ENCODE peak calls at places on chromosome 6, in eight cellular contexts. T is K562, H is tibial nerve, P is GM12892, R is transverse colon, W is breast epithelium, A is endothelial cell of umbilical vein, N is adrenal gland. Y is an unnamed sample.

GRCh38 chr6:16398587-16398986 is 160.2 kb downstream of the GMPR start:
- DNase-seq in N (no peak), H (no peak), A (peak; percentile 69), R (no peak), P (no peak), W (no peak), T (no peak), Y (no peak)

GRCh38 chr6:144064831-144065668 is 30.3 kb downstream of the SF3B5 start:
- DNase-seq in P (no peak), R (peak; percentile 70), A (peak; percentile 11), H (no peak), N (no peak), T (no peak), W (no peak), Y (no peak)

GRCh38 chr6:45920819-45921511 is 94.7 kb downstream of the CLIC5 start:
- DNase-seq in T (no peak), A (no peak), H (no peak), P (no peak), R (no peak), N (no peak), W (no peak), Y (no peak)

GRCh38 chr6:1240766-1241165 is 71.1 kb upstream of the FOXQ1 start:
- DNase-seq in P (no peak), T (no peak), R (no peak), W (no peak), A (no peak), N (no peak), H (no peak), Y (no peak)

GRCh38 chr6:73798592-73798991 is 102.6 kb downstream of the CD109 start:
- DNase-seq in H (peak; percentile 19), N (no peak), T (no peak), R (peak; percentile 14), W (peak; percentile 21), P (no peak), A (peak; percentile 43), Y (no peak)

GRCh38 chr6:112149719-112150263 is 62.4 kb downstream of the FAM229B start:
- DNase-seq in N (no peak), A (no peak), R (no peak), H (no peak), P (no peak), T (no peak), W (no peak), Y (no peak)

GRCh38 chr6:43733471-43734293 is 36.3 kb upstream of the VEGFA start:
- DNase-seq in A (no peak), H (no peak), P (no peak), N (no peak), T (no peak), R (no peak), W (no peak), Y (no peak)

GRCh38 chr6:134063121-134063965 is 10.9 kb upstream of the SLC2A12 start:
- DNase-seq in W (no peak), A (no peak), T (peak; percentile 56), H (no peak), N (no peak), P (no peak), R (no peak), Y (no peak)

GRCh38 chr6:147131728-147132127 is 72.5 kb upstream of the STXBP5 start:
- DNase-seq in W (no peak), R (no peak), P (no peak), N (no peak), H (no peak), A (no peak), T (peak; percentile 30), Y (no peak)

GRCh38 chr6:122947355-122947754 is 48.7 kb upstream of the CLVS2 start:
- DNase-seq in N (no peak), T (no peak), W (no peak), A (peak; percentile 2), R (no peak), P (no peak), H (no peak), Y (no peak)

GRCh38 chr6:63816979-63817436 is 181.4 kb downstream of the PHF3 start:
- DNase-seq in W (no peak), N (no peak), T (no peak), R (no peak), A (no peak), H (no peak), P (no peak), Y (no peak)

GRCh38 chr6:13511913-13512717 is 24.7 kb upstream of the GFOD1 start:
- DNase-seq in W (no peak), T (no peak), P (no peak), N (peak; percentile 26), R (peak; percentile 84), H (no peak), A (peak; percentile 66), Y (no peak)

GRCh38 chr6:4983322-4983721 is 20.5 kb downstream of the RPP40 start:
- DNase-seq in W (no peak), N (no peak), T (no peak), H (no peak), A (no peak), P (no peak), R (no peak), Y (no peak)

GRCh38 chr6:123821112-123821511 is 17.4 kb downstream of the NKAIN2 start:
- DNase-seq in N (no peak), A (no peak), P (no peak), W (no peak), T (no peak), R (no peak), H (no peak), Y (no peak)

GRCh38 chr6:37134622-37135191 is 35.2 kb upstream of the PIM1 start:
- DNase-seq in H (no peak), P (no peak), N (peak; percentile 62), R (peak; percentile 74), T (no peak), W (peak; percentile 32), A (peak; percentile 92), Y (no peak)

GRCh38 chr6:164283574-164283973 is 869.1 kb downstream of the QKI start:
- DNase-seq in P (no peak), H (no peak), W (no peak), T (no peak), R (no peak), A (no peak), N (no peak), Y (no peak)

GRCh38 chr6:147078602-147079001 is 125.6 kb upstream of the STXBP5 start:
- DNase-seq in W (no peak), R (no peak), A (no peak), H (no peak), P (no peak), T (no peak), N (no peak), Y (no peak)

GRCh38 chr6:36455486-36456027 is 12.8 kb downstream of the KCTD20 start:
- DNase-seq in T (no peak), H (no peak), P (no peak), W (no peak), R (no peak), N (no peak), A (no peak), Y (no peak)

GRCh38 chr6:156777866-156778614 is 862 bp downstream of the ARID1B start:
- DNase-seq in W (peak; percentile 41), H (no peak), R (peak; percentile 47), A (peak; percentile 48), N (peak; percentile 59), T (peak; percentile 52), P (peak; percentile 46), Y (peak; percentile 73)

GRCh38 chr6:69233195-69233524 is 563.6 kb downstream of the LMBRD1 start:
- DNase-seq in H (no peak), N (no peak), W (no peak), A (no peak), P (no peak), R (no peak), T (no peak), Y (no peak)

GRCh38 chr6:57048577-57048976 is 2.1 kb downstream of the KIAA1586 start:
- DNase-seq in R (no peak), H (no peak), A (no peak), W (no peak), N (no peak), P (no peak), T (no peak), Y (no peak)

GRCh38 chr6:20401403-20402180 is at the start of gene E2F3:
- DNase-seq in H (peak; percentile 99), W (peak; percentile 100), N (peak; percentile 100), R (peak; percentile 100), T (peak; percentile 98), A (peak; percentile 100), P (peak; percentile 95), Y (peak; percentile 99)

GRCh38 chr6:72411872-72412708 is 209.8 kb upstream of the KCNQ5 start:
- DNase-seq in N (peak; percentile 73), P (peak; percentile 36), A (peak; percentile 91), R (peak; percentile 72), H (peak; percentile 61), T (peak; percentile 86), W (peak; percentile 71), Y (peak; percentile 81)
- TF ChIP-seq POLR2A in N (no peak), P (no peak), A (no peak), R (no peak), H (no peak), T (no peak), W (no peak), Y (no peak)

DNA sequence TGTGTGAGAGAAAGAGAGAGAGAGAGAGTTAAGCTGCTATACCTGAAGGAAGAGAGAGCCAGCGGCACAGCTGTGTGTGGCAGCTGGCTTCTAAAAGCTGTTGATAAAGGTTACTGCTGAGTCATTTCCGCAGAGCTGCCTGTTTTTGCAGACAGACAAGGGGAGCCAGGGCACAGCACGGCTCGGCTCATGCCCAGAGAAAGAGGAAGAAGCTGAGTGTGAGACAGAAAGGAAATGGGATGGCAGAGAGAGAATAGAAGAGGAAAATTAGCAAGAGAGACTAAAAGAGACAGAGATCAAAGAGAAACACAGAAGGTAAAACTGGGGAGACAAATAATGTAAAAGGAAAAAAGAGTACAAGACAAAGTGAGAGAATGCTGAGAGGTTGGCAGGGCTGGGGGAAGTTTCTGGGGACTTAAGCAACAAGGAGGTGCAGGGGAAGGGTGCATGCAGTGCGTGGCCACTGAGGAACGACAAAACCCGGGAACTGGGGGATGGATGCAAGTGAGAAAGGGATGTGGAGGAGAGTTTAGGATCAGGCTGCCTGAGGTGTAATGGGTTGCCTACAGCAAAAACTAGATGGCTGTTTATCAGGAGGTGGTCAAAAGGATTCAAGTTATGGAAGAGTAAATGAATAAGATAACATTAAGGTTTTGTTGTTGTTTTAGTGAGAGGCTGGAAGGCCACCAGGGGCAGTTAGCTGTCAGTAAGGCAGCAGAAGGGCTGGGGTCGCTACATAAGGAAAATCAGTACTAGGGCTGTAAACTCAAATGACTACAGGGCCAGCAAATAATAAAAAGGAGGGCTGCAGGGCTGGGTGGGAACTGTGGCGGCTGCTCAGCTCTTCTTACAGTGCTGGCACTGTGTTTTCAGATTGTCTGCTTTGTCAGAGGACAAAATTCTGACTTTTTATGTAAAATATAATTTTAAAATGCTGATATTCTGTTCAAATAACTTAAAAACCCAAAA is 22.9 kb downstream of the HLA-A start:
- DNase-seq in A (peak; percentile 94), N (peak; percentile 75), W (peak; percentile 73), P (peak; percentile 53), H (peak; percentile 41), T (peak; percentile 79), R (peak; percentile 88), Y (peak; percentile 66)
- TF ChIP-seq POLR2A in A (no peak), N (peak; percentile 93), W (no peak), P (peak; percentile 66), H (no peak), T (peak; percentile 97), R (peak; percentile 85), Y (no peak)

GRCh38 chr6:166692723-166693302 is 65.8 kb upstream of the RPS6KA2 start:
- DNase-seq in T (no peak), P (no peak), R (no peak), W (no peak), H (no peak), A (no peak), N (no peak), Y (no peak)
- TF ChIP-seq POLR2A in T (no peak), P (no peak), R (no peak), W (no peak), H (no peak), A (no peak), N (no peak), Y (no peak)

GRCh38 chr6:3771407-3772011 is 20.0 kb upstream of the PXDC1 start:
- DNase-seq in W (no peak), T (no peak), P (no peak), R (no peak), N (no peak), A (no peak), H (no peak), Y (no peak)
- TF ChIP-seq POLR2A in W (no peak), T (no peak), P (no peak), R (no peak), N (no peak), A (no peak), H (no peak), Y (no peak)

Y was measured in ovary.